ENCODE peak calls at places on chromosome 1, in seven cellular contexts. H, I, V, T, P, X and M are unnamed samples.

GRCh38 chr1:244789276-244789580 is 46.2 kb upstream of the COX20 start:
- DNase-seq in H (no peak), I (no peak), V (no peak), T (no peak), P (no peak), X (no peak), M (no peak)

GRCh38 chr1:192311281-192311680 is 5.5 kb upstream of the RGS21 start:
- DNase-seq in H (no peak), I (no peak), V (no peak), T (peak; percentile 40), P (no peak), X (no peak), M (no peak)

GRCh38 chr1:30366914-30367313 is 356.5 kb downstream of the MATN1 start:
- DNase-seq in H (no peak), I (no peak), V (no peak), T (no peak), P (no peak), X (no peak), M (no peak)

GRCh38 chr1:26278835-26279597 is 870 bp upstream of the SH3BGRL3 start:
- DNase-seq in H (no peak), I (peak; percentile 65), V (peak; percentile 43), T (no peak), P (no peak), X (peak; percentile 62), M (peak; percentile 46)

GRCh38 chr1:53145942-53146708 is 3.7 kb upstream of the SLC1A7 start:
- DNase-seq in H (peak; percentile 30), I (peak; percentile 36), V (peak; percentile 73), T (peak; percentile 95), P (peak; percentile 86), X (peak; percentile 49), M (peak; percentile 92)

GRCh38 chr1:236576004-236576403 is 28.3 kb downstream of the HEATR1 start:
- DNase-seq in H (no peak), I (no peak), V (no peak), T (no peak), P (no peak), X (no peak), M (peak; percentile 10)

GRCh38 chr1:30466026-30466425 is 257.4 kb downstream of the MATN1 start:
- DNase-seq in H (no peak), I (no peak), V (no peak), T (no peak), P (no peak), X (no peak), M (no peak)

GRCh38 chr1:26779093-26779668 is 8.6 kb upstream of the PIGV start:
- DNase-seq in H (no peak), I (no peak), V (no peak), T (no peak), P (no peak), X (no peak), M (no peak)

GRCh38 chr1:41268154-41268770 is 26.2 kb upstream of the SCMH1 start:
- DNase-seq in H (peak; percentile 68), I (peak; percentile 64), V (peak; percentile 75), T (peak; percentile 64), P (peak; percentile 79), X (peak; percentile 78), M (peak; percentile 4)

GRCh38 chr1:154337253-154337894 is 12.0 kb downstream of the ATP8B2 start:
- DNase-seq in H (no peak), I (no peak), V (no peak), T (no peak), P (no peak), X (no peak), M (no peak)

GRCh38 chr1:162026906-162027305 is 3.2 kb upstream of the OLFML2B start:
- DNase-seq in H (no peak), I (no peak), V (no peak), T (no peak), P (no peak), X (no peak), M (no peak)

GRCh38 chr1:15684042-15684461 is at the start of gene PLEKHM2:
- DNase-seq in H (peak; percentile 66), I (peak; percentile 30), V (peak; percentile 39), T (no peak), P (peak; percentile 65), X (peak; percentile 50), M (no peak)

GRCh38 chr1:223037845-223038244 is 105.2 kb downstream of the TLR5 start:
- DNase-seq in H (no peak), I (no peak), V (no peak), T (no peak), P (no peak), X (no peak), M (no peak)

GRCh38 chr1:2001773-2002411 is 1.7 kb downstream of the CFAP74 start:
- DNase-seq in H (no peak), I (no peak), V (no peak), T (no peak), P (no peak), X (no peak), M (peak; percentile 6)

DNA sequence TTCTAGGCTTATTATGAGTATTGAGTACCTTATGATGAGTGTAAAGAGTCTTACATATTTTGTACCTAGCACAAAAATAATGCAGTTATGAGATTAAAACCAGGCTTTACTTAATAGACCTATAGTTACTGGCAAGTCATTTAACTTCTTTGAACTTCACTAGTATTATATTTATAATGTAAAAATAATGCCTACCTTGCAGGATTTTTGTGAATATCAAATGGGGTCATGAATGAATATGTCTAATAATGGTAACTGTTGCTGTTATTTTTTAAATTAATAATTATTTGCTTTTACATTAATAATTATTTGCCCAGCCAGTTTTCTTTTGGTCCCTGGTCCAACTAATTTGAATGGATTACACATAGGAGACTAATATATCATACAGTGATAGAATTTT is 242.5 kb downstream of the GPR52 start:
- DNase-seq in H (no peak), I (no peak), V (no peak), T (no peak), P (no peak), X (no peak), M (no peak)
- TF ChIP-seq CTCF in H (no peak), I (no peak), V (no peak), T (no peak), P (no peak), X (no peak), M (no peak)

DNA sequence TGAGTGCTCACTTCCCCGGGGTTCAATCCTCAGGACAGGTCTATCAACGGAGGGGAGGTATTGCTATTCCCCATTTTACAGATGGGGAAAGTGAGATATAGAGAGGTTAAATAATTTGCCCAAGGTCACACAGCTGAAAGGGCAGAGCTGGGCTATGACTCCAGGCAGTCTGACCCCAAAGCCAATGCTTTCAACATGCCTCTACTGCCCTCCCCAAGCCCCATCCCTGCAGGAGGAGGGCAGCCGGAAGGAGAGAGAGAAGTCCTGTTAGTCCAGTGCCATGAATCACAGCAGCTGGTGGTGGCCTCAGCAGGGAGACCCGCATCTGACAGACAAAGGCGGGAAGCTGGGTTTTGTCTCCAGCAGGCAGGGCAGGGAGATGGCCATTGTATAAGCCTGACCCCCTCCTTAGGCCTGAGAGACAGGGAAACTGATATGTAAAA is 20.0 kb upstream of the CLIC4 start:
- DNase-seq in H (no peak), I (no peak), V (no peak), T (no peak), P (no peak), X (no peak), M (no peak)
- H3K4me1 ChIP-seq in H (peaks cover 64% of the 10 kb centered on the region), I (peaks cover 32% of the 10 kb centered on the region), V (no peaks in the 10 kb centered on the region), T (peaks cover 20% of the 10 kb centered on the region), P (no peaks in the 10 kb centered on the region), X (peaks cover 8% of the 10 kb centered on the region), M (peaks cover 6% of the 10 kb centered on the region)

GRCh38 chr1:181090653-181091126 is 2.2 kb downstream of the IER5 start:
- DNase-seq in H (no peak), I (no peak), V (no peak), T (no peak), P (no peak), X (peak; percentile 62), M (no peak)

GRCh38 chr1:181089777-181090505 is 1.4 kb downstream of the IER5 start:
- DNase-seq in H (peak; percentile 74), I (peak; percentile 68), V (peak; percentile 84), T (no peak), P (peak; percentile 77), X (peak; percentile 77), M (peak; percentile 53)

GRCh38 chr1:181091322-181092040 is 3.0 kb downstream of the IER5 start:
- DNase-seq in H (no peak), I (no peak), V (no peak), T (no peak), P (no peak), X (no peak), M (no peak)

GRCh38 chr1:181092883-181093282 is 4.4 kb downstream of the IER5 start:
- DNase-seq in H (no peak), I (no peak), V (no peak), T (no peak), P (no peak), X (no peak), M (no peak)

GRCh38 chr1:181092056-181092455 is 3.6 kb downstream of the IER5 start:
- DNase-seq in H (no peak), I (no peak), V (no peak), T (no peak), P (no peak), X (no peak), M (no peak)
- H3K27ac ChIP-seq in H (peak overlapping the region; percentile 92), I (no peak overlapping the region), V (peak overlapping the region; percentile 98), T (no peak overlapping the region), P (no peak overlapping the region), X (peak overlapping the region; percentile 97), M (no peak overlapping the region)

GRCh38 chr1:109925159-109925990 is 14.7 kb downstream of the CSF1 start:
- DNase-seq in H (no peak), I (no peak), V (no peak), T (no peak), P (no peak), X (no peak), M (no peak)

GRCh38 chr1:109924316-109924715 is 13.7 kb downstream of the CSF1 start:
- DNase-seq in H (no peak), I (no peak), V (no peak), T (no peak), P (no peak), X (no peak), M (no peak)

GRCh38 chr1:109923946-109924275 is 13.3 kb downstream of the CSF1 start:
- DNase-seq in H (no peak), I (no peak), V (no peak), T (no peak), P (no peak), X (no peak), M (no peak)

GRCh38 chr1:109922326-109922725 is 11.7 kb downstream of the CSF1 start:
- DNase-seq in H (no peak), I (no peak), V (no peak), T (no peak), P (no peak), X (no peak), M (no peak)

DNA sequence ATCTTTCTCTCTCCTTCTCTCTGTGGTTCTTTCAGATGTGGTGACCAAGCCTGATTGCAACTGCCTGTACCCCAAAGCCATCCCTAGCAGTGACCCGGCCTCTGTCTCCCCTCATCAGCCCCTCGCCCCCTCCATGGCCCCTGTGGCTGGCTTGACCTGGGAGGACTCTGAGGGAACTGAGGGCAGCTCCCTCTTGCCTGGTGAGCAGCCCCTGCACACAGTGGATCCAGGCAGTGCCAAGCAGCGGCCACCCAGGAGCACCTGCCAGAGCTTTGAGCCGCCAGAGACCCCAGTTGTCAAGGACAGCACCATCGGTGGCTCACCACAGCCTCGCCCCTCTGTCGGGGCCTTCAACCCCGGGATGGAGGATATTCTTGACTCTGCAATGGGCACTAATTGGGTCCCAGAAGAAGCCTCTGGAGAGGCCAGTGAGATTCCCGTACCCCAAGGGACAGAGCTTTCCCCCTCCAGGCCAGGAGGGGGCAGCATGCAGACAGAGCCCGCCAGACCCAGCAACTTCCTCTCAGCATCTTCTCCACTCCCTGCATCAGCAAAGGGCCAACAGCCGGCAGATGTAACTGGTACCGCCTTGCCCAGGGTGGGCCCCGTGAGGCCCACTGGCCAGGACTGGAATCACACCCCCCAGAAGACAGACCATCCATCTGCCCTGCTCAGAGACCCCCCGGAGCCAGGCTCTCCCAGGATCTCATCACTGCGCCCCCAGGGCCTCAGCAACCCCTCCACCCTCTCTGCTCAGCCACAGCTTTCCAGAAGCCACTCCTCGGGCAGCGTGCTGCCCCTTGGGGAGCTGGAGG is 12.7 kb downstream of the CSF1 start:
- DNase-seq in H (no peak), I (no peak), V (no peak), T (no peak), P (no peak), X (peak; percentile 33), M (no peak)
- TF ChIP-seq CTCF in H (peak; percentile 54), I (no peak), V (no peak), T (peak; percentile 34), P (peak; percentile 31), X (peak; percentile 49), M (peak; percentile 46)